ENCODE peak calls at places on chromosome 17, in ten cellular contexts. One of them, this sample, is unnamed.
A peak's percentile ranks its signal among the peaks of the same experiment; 100 is the strongest.

GRCh38 chr17:7834554-7834890 is 505 bp downstream of the KDM6B start:
- DNase-seq in activated naive CD8-positive, alpha-beta T cell treated with anti-CD3 and anti-CD28 coated beads, Interleukin-2, amount 50 U/mL, for 24 hours: peak; percentile 62
- DNase-seq in ELR: no peak
- DNase-seq in NCI-H1092 treated with DMSO at 0.1 percent for 48 hours: no peak
- DNase-seq in NCI-H1048: no peak
- DNase-seq in stimulated activated CD8-positive, alpha-beta memory T cell treated with anti-CD3 and anti-CD28 coated beads, Interleukin-4, amount 100 ng/mL, for 1 hour: no peak
- DNase-seq in islet precursor cell: no peak
- DNase-seq in A673: no peak
- DNase-seq in KBM-7: no peak
- DNase-seq in AG10803: no peak
- DNase-seq in this sample: no peak

GRCh38 chr17:6509295-6509771 is 47.0 kb downstream of the PITPNM3 start:
- DNase-seq in ELR: no peak
- DNase-seq in A673: no peak
- DNase-seq in AG10803: no peak
- DNase-seq in stimulated activated CD8-positive, alpha-beta memory T cell treated with anti-CD3 and anti-CD28 coated beads, Interleukin-4, amount 100 ng/mL, for 1 hour: no peak
- DNase-seq in islet precursor cell: peak; percentile 56
- DNase-seq in KBM-7: no peak
- DNase-seq in NCI-H1092 treated with DMSO at 0.1 percent for 48 hours: no peak
- DNase-seq in NCI-H1048: no peak
- DNase-seq in activated naive CD8-positive, alpha-beta T cell treated with anti-CD3 and anti-CD28 coated beads, Interleukin-2, amount 50 U/mL, for 24 hours: no peak
- DNase-seq in this sample: no peak

GRCh38 chr17:14294876-14295275 is 6.0 kb upstream of the HS3ST3B1 start:
- DNase-seq in NCI-H1092 treated with DMSO at 0.1 percent for 48 hours: no peak
- DNase-seq in NCI-H1048: no peak
- DNase-seq in stimulated activated CD8-positive, alpha-beta memory T cell treated with anti-CD3 and anti-CD28 coated beads, Interleukin-4, amount 100 ng/mL, for 1 hour: no peak
- DNase-seq in ELR: no peak
- DNase-seq in AG10803: no peak
- DNase-seq in A673: no peak
- DNase-seq in islet precursor cell: no peak
- DNase-seq in KBM-7: no peak
- DNase-seq in activated naive CD8-positive, alpha-beta T cell treated with anti-CD3 and anti-CD28 coated beads, Interleukin-2, amount 50 U/mL, for 24 hours: no peak
- DNase-seq in this sample: no peak

GRCh38 chr17:5237541-5238016 is 2.9 kb upstream of the SCIMP start:
- DNase-seq in stimulated activated CD8-positive, alpha-beta memory T cell treated with anti-CD3 and anti-CD28 coated beads, Interleukin-4, amount 100 ng/mL, for 1 hour: no peak
- DNase-seq in A673: peak; percentile 46
- DNase-seq in activated naive CD8-positive, alpha-beta T cell treated with anti-CD3 and anti-CD28 coated beads, Interleukin-2, amount 50 U/mL, for 24 hours: peak; percentile 69
- DNase-seq in NCI-H1092 treated with DMSO at 0.1 percent for 48 hours: peak; percentile 14
- DNase-seq in ELR: peak; percentile 80
- DNase-seq in islet precursor cell: peak; percentile 94
- DNase-seq in AG10803: peak; percentile 34
- DNase-seq in NCI-H1048: no peak
- DNase-seq in KBM-7: peak; percentile 82
- DNase-seq in this sample: peak; percentile 42

GRCh38 chr17:28597606-28598383 is 1.0 kb downstream of the SPAG5 start:
- DNase-seq in AG10803: no peak
- DNase-seq in NCI-H1048: no peak
- DNase-seq in KBM-7: peak; percentile 26
- DNase-seq in ELR: no peak
- DNase-seq in activated naive CD8-positive, alpha-beta T cell treated with anti-CD3 and anti-CD28 coated beads, Interleukin-2, amount 50 U/mL, for 24 hours: no peak
- DNase-seq in stimulated activated CD8-positive, alpha-beta memory T cell treated with anti-CD3 and anti-CD28 coated beads, Interleukin-4, amount 100 ng/mL, for 1 hour: no peak
- DNase-seq in NCI-H1092 treated with DMSO at 0.1 percent for 48 hours: no peak
- DNase-seq in A673: no peak
- DNase-seq in islet precursor cell: no peak
- DNase-seq in this sample: no peak

GRCh38 chr17:68987966-68988365 is 32.8 kb upstream of the ABCA8 start:
- DNase-seq in ELR: no peak
- DNase-seq in NCI-H1092 treated with DMSO at 0.1 percent for 48 hours: no peak
- DNase-seq in activated naive CD8-positive, alpha-beta T cell treated with anti-CD3 and anti-CD28 coated beads, Interleukin-2, amount 50 U/mL, for 24 hours: no peak
- DNase-seq in islet precursor cell: no peak
- DNase-seq in NCI-H1048: no peak
- DNase-seq in AG10803: no peak
- DNase-seq in A673: no peak
- DNase-seq in stimulated activated CD8-positive, alpha-beta memory T cell treated with anti-CD3 and anti-CD28 coated beads, Interleukin-4, amount 100 ng/mL, for 1 hour: no peak
- DNase-seq in KBM-7: no peak
- DNase-seq in this sample: no peak

GRCh38 chr17:67633751-67634191 is 84.0 kb upstream of the NOL11 start:
- DNase-seq in islet precursor cell: no peak
- DNase-seq in A673: no peak
- DNase-seq in AG10803: no peak
- DNase-seq in ELR: no peak
- DNase-seq in NCI-H1092 treated with DMSO at 0.1 percent for 48 hours: no peak
- DNase-seq in activated naive CD8-positive, alpha-beta T cell treated with anti-CD3 and anti-CD28 coated beads, Interleukin-2, amount 50 U/mL, for 24 hours: no peak
- DNase-seq in KBM-7: no peak
- DNase-seq in NCI-H1048: no peak
- DNase-seq in stimulated activated CD8-positive, alpha-beta memory T cell treated with anti-CD3 and anti-CD28 coated beads, Interleukin-4, amount 100 ng/mL, for 1 hour: no peak
- DNase-seq in this sample: no peak

GRCh38 chr17:6313835-6314234 is 121.1 kb downstream of the AIPL1 start:
- DNase-seq in ELR: no peak
- DNase-seq in A673: no peak
- DNase-seq in activated naive CD8-positive, alpha-beta T cell treated with anti-CD3 and anti-CD28 coated beads, Interleukin-2, amount 50 U/mL, for 24 hours: no peak
- DNase-seq in KBM-7: no peak
- DNase-seq in AG10803: no peak
- DNase-seq in islet precursor cell: no peak
- DNase-seq in NCI-H1092 treated with DMSO at 0.1 percent for 48 hours: no peak
- DNase-seq in stimulated activated CD8-positive, alpha-beta memory T cell treated with anti-CD3 and anti-CD28 coated beads, Interleukin-4, amount 100 ng/mL, for 1 hour: no peak
- DNase-seq in NCI-H1048: no peak
- DNase-seq in this sample: no peak

GRCh38 chr17:41420134-41420533 is 4.3 kb downstream of the KRT37 start:
- DNase-seq in stimulated activated CD8-positive, alpha-beta memory T cell treated with anti-CD3 and anti-CD28 coated beads, Interleukin-4, amount 100 ng/mL, for 1 hour: no peak
- DNase-seq in AG10803: peak; percentile 53
- DNase-seq in activated naive CD8-positive, alpha-beta T cell treated with anti-CD3 and anti-CD28 coated beads, Interleukin-2, amount 50 U/mL, for 24 hours: no peak
- DNase-seq in NCI-H1048: no peak
- DNase-seq in A673: no peak
- DNase-seq in ELR: peak; percentile 35
- DNase-seq in KBM-7: no peak
- DNase-seq in islet precursor cell: no peak
- DNase-seq in NCI-H1092 treated with DMSO at 0.1 percent for 48 hours: no peak
- DNase-seq in this sample: no peak

GRCh38 chr17:43840814-43841213 is 6.2 kb upstream of the CD300LG start:
- DNase-seq in A673: peak; percentile 49
- DNase-seq in islet precursor cell: no peak
- DNase-seq in stimulated activated CD8-positive, alpha-beta memory T cell treated with anti-CD3 and anti-CD28 coated beads, Interleukin-4, amount 100 ng/mL, for 1 hour: no peak
- DNase-seq in KBM-7: peak; percentile 38
- DNase-seq in ELR: peak; percentile 61
- DNase-seq in activated naive CD8-positive, alpha-beta T cell treated with anti-CD3 and anti-CD28 coated beads, Interleukin-2, amount 50 U/mL, for 24 hours: no peak
- DNase-seq in NCI-H1048: no peak
- DNase-seq in NCI-H1092 treated with DMSO at 0.1 percent for 48 hours: no peak
- DNase-seq in AG10803: no peak
- DNase-seq in this sample: no peak

GRCh38 chr17:32483451-32484019 is 3.3 kb upstream of the CDK5R1 start:
- DNase-seq in islet precursor cell: peak; percentile 88
- DNase-seq in NCI-H1092 treated with DMSO at 0.1 percent for 48 hours: peak; percentile 82
- DNase-seq in activated naive CD8-positive, alpha-beta T cell treated with anti-CD3 and anti-CD28 coated beads, Interleukin-2, amount 50 U/mL, for 24 hours: no peak
- DNase-seq in KBM-7: peak; percentile 68
- DNase-seq in stimulated activated CD8-positive, alpha-beta memory T cell treated with anti-CD3 and anti-CD28 coated beads, Interleukin-4, amount 100 ng/mL, for 1 hour: no peak
- DNase-seq in ELR: peak; percentile 70
- DNase-seq in AG10803: peak; percentile 82
- DNase-seq in A673: peak; percentile 75
- DNase-seq in NCI-H1048: no peak
- DNase-seq in this sample: peak; percentile 64

GRCh38 chr17:76735006-76735405 is 2.1 kb downstream of the SRSF2 start:
- DNase-seq in KBM-7: peak; percentile 46
- DNase-seq in A673: no peak
- DNase-seq in islet precursor cell: no peak
- DNase-seq in NCI-H1048: no peak
- DNase-seq in ELR: peak; percentile 68
- DNase-seq in activated naive CD8-positive, alpha-beta T cell treated with anti-CD3 and anti-CD28 coated beads, Interleukin-2, amount 50 U/mL, for 24 hours: no peak
- DNase-seq in NCI-H1092 treated with DMSO at 0.1 percent for 48 hours: no peak
- DNase-seq in AG10803: no peak
- DNase-seq in stimulated activated CD8-positive, alpha-beta memory T cell treated with anti-CD3 and anti-CD28 coated beads, Interleukin-4, amount 100 ng/mL, for 1 hour: no peak
- DNase-seq in this sample: no peak

GRCh38 chr17:3845361-3845753 is 689 bp downstream of the NCBP3 start:
- DNase-seq in KBM-7: peak; percentile 35
- DNase-seq in NCI-H1048: no peak
- DNase-seq in activated naive CD8-positive, alpha-beta T cell treated with anti-CD3 and anti-CD28 coated beads, Interleukin-2, amount 50 U/mL, for 24 hours: peak; percentile 61
- DNase-seq in NCI-H1092 treated with DMSO at 0.1 percent for 48 hours: no peak
- DNase-seq in A673: no peak
- DNase-seq in islet precursor cell: no peak
- DNase-seq in ELR: peak; percentile 50
- DNase-seq in stimulated activated CD8-positive, alpha-beta memory T cell treated with anti-CD3 and anti-CD28 coated beads, Interleukin-4, amount 100 ng/mL, for 1 hour: no peak
- DNase-seq in AG10803: peak; percentile 15
- DNase-seq in this sample: peak; percentile 14

GRCh38 chr17:39563476-39563875 is 44.2 kb downstream of the NEUROD2 start:
- DNase-seq in NCI-H1048: no peak
- DNase-seq in stimulated activated CD8-positive, alpha-beta memory T cell treated with anti-CD3 and anti-CD28 coated beads, Interleukin-4, amount 100 ng/mL, for 1 hour: no peak
- DNase-seq in ELR: no peak
- DNase-seq in A673: peak; percentile 29
- DNase-seq in AG10803: no peak
- DNase-seq in NCI-H1092 treated with DMSO at 0.1 percent for 48 hours: peak; percentile 40
- DNase-seq in activated naive CD8-positive, alpha-beta T cell treated with anti-CD3 and anti-CD28 coated beads, Interleukin-2, amount 50 U/mL, for 24 hours: no peak
- DNase-seq in islet precursor cell: no peak
- DNase-seq in KBM-7: no peak
- DNase-seq in this sample: no peak

GRCh38 chr17:29091591-29092291 is 48.8 kb downstream of the PIPOX start:
- DNase-seq in KBM-7: no peak
- DNase-seq in A673: no peak
- DNase-seq in ELR: no peak
- DNase-seq in islet precursor cell: no peak
- DNase-seq in NCI-H1092 treated with DMSO at 0.1 percent for 48 hours: peak; percentile 97
- DNase-seq in activated naive CD8-positive, alpha-beta T cell treated with anti-CD3 and anti-CD28 coated beads, Interleukin-2, amount 50 U/mL, for 24 hours: no peak
- DNase-seq in AG10803: no peak
- DNase-seq in stimulated activated CD8-positive, alpha-beta memory T cell treated with anti-CD3 and anti-CD28 coated beads, Interleukin-4, amount 100 ng/mL, for 1 hour: no peak
- DNase-seq in NCI-H1048: no peak
- DNase-seq in this sample: no peak

GRCh38 chr17:32946375-32947135 is 18.6 kb downstream of the TMEM98 start:
- DNase-seq in KBM-7: no peak
- DNase-seq in islet precursor cell: peak; percentile 40
- DNase-seq in NCI-H1092 treated with DMSO at 0.1 percent for 48 hours: no peak
- DNase-seq in A673: no peak
- DNase-seq in AG10803: no peak
- DNase-seq in ELR: no peak
- DNase-seq in NCI-H1048: no peak
- DNase-seq in activated naive CD8-positive, alpha-beta T cell treated with anti-CD3 and anti-CD28 coated beads, Interleukin-2, amount 50 U/mL, for 24 hours: no peak
- DNase-seq in stimulated activated CD8-positive, alpha-beta memory T cell treated with anti-CD3 and anti-CD28 coated beads, Interleukin-4, amount 100 ng/mL, for 1 hour: no peak
- DNase-seq in this sample: no peak

GRCh38 chr17:12789976-12790805 is 893 bp downstream of the ARHGAP44 start:
- DNase-seq in ELR: peak; percentile 1
- DNase-seq in NCI-H1048: no peak
- DNase-seq in AG10803: no peak
- DNase-seq in stimulated activated CD8-positive, alpha-beta memory T cell treated with anti-CD3 and anti-CD28 coated beads, Interleukin-4, amount 100 ng/mL, for 1 hour: no peak
- DNase-seq in KBM-7: peak; percentile 38
- DNase-seq in activated naive CD8-positive, alpha-beta T cell treated with anti-CD3 and anti-CD28 coated beads, Interleukin-2, amount 50 U/mL, for 24 hours: no peak
- DNase-seq in NCI-H1092 treated with DMSO at 0.1 percent for 48 hours: peak; percentile 1
- DNase-seq in A673: no peak
- DNase-seq in islet precursor cell: peak; percentile 81
- DNase-seq in this sample: no peak

GRCh38 chr17:32020943-32021617 is 13.9 kb downstream of the LRRC37B start:
- DNase-seq in NCI-H1092 treated with DMSO at 0.1 percent for 48 hours: no peak
- DNase-seq in ELR: peak; percentile 52
- DNase-seq in KBM-7: no peak
- DNase-seq in islet precursor cell: no peak
- DNase-seq in AG10803: peak; percentile 23
- DNase-seq in NCI-H1048: no peak
- DNase-seq in A673: no peak
- DNase-seq in stimulated activated CD8-positive, alpha-beta memory T cell treated with anti-CD3 and anti-CD28 coated beads, Interleukin-4, amount 100 ng/mL, for 1 hour: no peak
- DNase-seq in activated naive CD8-positive, alpha-beta T cell treated with anti-CD3 and anti-CD28 coated beads, Interleukin-2, amount 50 U/mL, for 24 hours: no peak
- DNase-seq in this sample: no peak

GRCh38 chr17:83183150-83183820 is 103.9 kb downstream of the METRNL start:
- DNase-seq in AG10803: no peak
- DNase-seq in NCI-H1092 treated with DMSO at 0.1 percent for 48 hours: no peak
- DNase-seq in A673: no peak
- DNase-seq in islet precursor cell: peak; percentile 47
- DNase-seq in KBM-7: no peak
- DNase-seq in NCI-H1048: no peak
- DNase-seq in stimulated activated CD8-positive, alpha-beta memory T cell treated with anti-CD3 and anti-CD28 coated beads, Interleukin-4, amount 100 ng/mL, for 1 hour: no peak
- DNase-seq in ELR: no peak
- DNase-seq in activated naive CD8-positive, alpha-beta T cell treated with anti-CD3 and anti-CD28 coated beads, Interleukin-2, amount 50 U/mL, for 24 hours: no peak
- DNase-seq in this sample: no peak

This sample was measured in HCEC 1CT.